ENCODE peak calls at places on chromosome 7, in six cellular contexts. N is A549, I is upper lobe of right lung, E is aorta, O is psoas muscle, K is mammary epithelial cell. Y is an unnamed sample.
A peak's percentile ranks its signal among the peaks of the same experiment; 100 is the strongest.

GRCh38 chr7:959271-959670 is 4.8 kb upstream of the ADAP1 start:
- DNase-seq in K (no peak), N (no peak), E (peak; percentile 44), I (peak; percentile 59), O (no peak), Y (peak; percentile 48)

GRCh38 chr7:31518766-31519165 is 4.9 kb downstream of the ITPRID1 start:
- DNase-seq in N (no peak), O (no peak), E (no peak), I (no peak), K (no peak), Y (no peak)

GRCh38 chr7:121605297-121605640 is 209.2 kb upstream of the FAM3C start:
- DNase-seq in I (no peak), E (no peak), O (no peak), N (no peak), K (peak; percentile 46), Y (no peak)

GRCh38 chr7:27148776-27149641 is 1.4 kb upstream of the HOXA6 start:
- DNase-seq in O (no peak), N (no peak), I (no peak), E (no peak), K (peak; percentile 46), Y (no peak)

GRCh38 chr7:141014091-141014490 is 661 bp downstream of the MRPS33 start:
- DNase-seq in N (peak; percentile 25), K (no peak), E (no peak), I (no peak), O (no peak), Y (no peak)

GRCh38 chr7:158109364-158110033 is 478.1 kb downstream of the PTPRN2 start:
- DNase-seq in I (no peak), K (no peak), O (no peak), N (no peak), E (no peak), Y (no peak)

GRCh38 chr7:101582971-101583370 is 46.1 kb downstream of the MYL10 start:
- DNase-seq in N (no peak), O (no peak), I (no peak), K (no peak), E (no peak), Y (no peak)

GRCh38 chr7:157554393-157555238 is 217.8 kb downstream of the DNAJB6 start:
- DNase-seq in K (no peak), E (no peak), N (no peak), I (peak; percentile 38), O (no peak), Y (peak; percentile 43)

GRCh38 chr7:143507094-143507518 is 29.4 kb downstream of the TAS2R41 start:
- DNase-seq in I (no peak), E (no peak), O (no peak), K (peak; percentile 60), N (no peak), Y (no peak)

GRCh38 chr7:143505845-143506244 is 28.2 kb downstream of the TAS2R41 start:
- DNase-seq in E (no peak), O (no peak), I (no peak), N (no peak), K (no peak), Y (no peak)

GRCh38 chr7:143503261-143503660 is 25.6 kb downstream of the TAS2R41 start:
- DNase-seq in O (no peak), K (no peak), N (no peak), I (no peak), E (no peak), Y (no peak)

GRCh38 chr7:143504937-143505297 is 27.2 kb downstream of the TAS2R41 start:
- DNase-seq in K (no peak), N (no peak), E (no peak), I (no peak), O (no peak), Y (no peak)

DNA sequence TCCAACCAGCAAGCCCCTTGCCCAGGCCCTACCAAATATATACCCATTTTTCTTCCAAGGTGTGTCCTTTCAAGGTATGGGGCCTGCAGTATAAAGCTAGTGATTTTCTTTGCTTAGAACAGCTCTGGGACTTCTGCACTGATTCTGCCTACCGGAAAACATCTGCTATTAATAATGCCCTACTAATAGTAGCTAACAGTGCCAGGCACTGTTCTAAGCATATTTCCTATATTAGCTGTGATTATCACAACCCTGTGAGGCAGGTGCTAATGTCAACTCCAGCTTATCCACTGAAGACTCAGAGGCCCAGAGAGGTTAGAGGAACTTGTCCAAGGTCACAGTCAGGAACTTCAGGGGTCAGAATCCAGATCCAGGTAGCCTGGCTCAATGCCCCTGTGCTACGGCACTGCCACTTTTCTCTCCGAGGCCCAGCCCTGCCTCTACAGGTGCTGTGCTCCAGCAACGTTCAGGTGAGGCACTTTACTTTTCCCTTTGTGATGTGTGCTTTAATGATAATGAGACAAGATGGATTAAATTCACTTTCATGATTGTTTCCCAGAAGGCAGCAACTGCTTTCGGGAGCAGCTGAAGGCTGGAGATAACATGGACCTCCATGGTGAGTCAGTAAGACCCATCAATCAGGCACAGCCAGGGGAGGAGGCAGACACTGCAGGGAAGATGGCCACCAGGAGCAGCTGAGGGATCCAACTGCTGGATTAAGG is 26.7 kb downstream of the TAS2R41 start:
- DNase-seq in K (no peak), N (no peak), O (no peak), E (no peak), I (no peak), Y (no peak)
- H3K27ac ChIP-seq in K (no peak overlapping the region), N (no peak overlapping the region), O (no peak overlapping the region), E (no peak overlapping the region), I (no peak overlapping the region), Y (no peak overlapping the region)

GRCh38 chr7:152897401-152897800 is 137.8 kb downstream of the ACTR3B start:
- DNase-seq in I (no peak), N (no peak), O (no peak), K (no peak), E (no peak), Y (no peak)
- H3K4me3 ChIP-seq in I (no peak overlapping the region), N (no peak overlapping the region), O (no peak overlapping the region), K (no peak overlapping the region), E (no peak overlapping the region), Y (no peak overlapping the region)

DNA sequence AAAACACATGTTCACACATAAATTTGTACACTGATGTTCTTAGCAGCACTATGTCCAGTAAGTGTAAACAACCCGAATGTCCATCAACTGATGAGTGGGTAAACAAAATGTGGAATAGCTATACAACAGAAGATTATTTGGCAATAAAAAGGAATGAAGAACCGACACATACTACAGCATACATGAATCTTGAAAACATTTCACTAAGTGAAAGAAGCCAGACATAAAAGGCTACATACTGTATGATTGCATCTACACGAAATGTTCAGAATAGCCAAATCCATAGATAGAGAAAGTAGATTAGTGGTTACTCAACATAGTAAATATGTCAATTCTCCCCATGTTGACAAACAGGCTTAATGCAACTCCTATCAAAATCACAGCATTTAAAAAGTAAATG is 17.2 kb downstream of the CEP41 start:
- DNase-seq in O (no peak), K (no peak), N (no peak), E (no peak), I (no peak), Y (no peak)
- H3K4me1 ChIP-seq in O (no peaks in the 10 kb centered on the region), K (peaks cover 16% of the 10 kb centered on the region), N (no peaks in the 10 kb centered on the region), E (no peaks in the 10 kb centered on the region), I (no peaks in the 10 kb centered on the region), Y (no peaks in the 10 kb centered on the region)

GRCh38 chr7:130286881-130287280 is 6.1 kb upstream of the CPA4 start:
- DNase-seq in I (no peak), K (peak; percentile 67), O (no peak), E (no peak), N (no peak), Y (no peak)

GRCh38 chr7:130288829-130289228 is 4.1 kb upstream of the CPA4 start:
- DNase-seq in K (no peak), I (no peak), E (no peak), N (no peak), O (no peak), Y (no peak)

GRCh38 chr7:130289478-130289877 is 3.5 kb upstream of the CPA4 start:
- DNase-seq in O (no peak), E (no peak), N (no peak), I (no peak), K (no peak), Y (no peak)

GRCh38 chr7:130290745-130291144 is 2.2 kb upstream of the CPA4 start:
- DNase-seq in I (no peak), N (no peak), K (peak; percentile 92), E (no peak), O (no peak), Y (no peak)

DNA sequence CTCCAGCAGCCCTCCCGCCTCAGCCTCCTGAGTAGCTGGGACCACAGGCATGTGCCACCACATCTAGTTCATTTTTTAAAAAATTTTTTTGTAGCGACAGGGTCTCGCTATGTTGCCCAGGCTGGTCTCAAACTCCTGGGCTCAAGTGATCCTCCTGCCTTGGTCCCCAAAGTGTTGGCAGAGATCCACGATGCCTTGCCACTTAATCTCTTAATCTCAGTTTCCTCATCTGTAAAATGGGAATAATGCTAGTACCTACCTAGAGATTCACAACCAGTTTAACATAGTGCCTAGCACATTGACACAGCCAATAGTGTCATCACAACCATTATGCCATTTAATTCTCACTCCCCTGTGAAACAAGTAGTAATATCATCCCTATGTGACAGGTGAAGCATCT is 4.8 kb upstream of the CPA4 start:
- DNase-seq in O (no peak), K (no peak), I (no peak), E (no peak), N (no peak), Y (no peak)
- H3K27ac ChIP-seq in O (no peak overlapping the region), K (no peak overlapping the region), I (no peak overlapping the region), E (no peak overlapping the region), N (no peak overlapping the region), Y (no peak overlapping the region)

GRCh38 chr7:54932818-54933543 is 85.8 kb upstream of the EGFR start:
- DNase-seq in K (peak; percentile 64), I (peak; percentile 90), E (peak; percentile 67), O (peak; percentile 67), N (peak; percentile 69), Y (peak; percentile 74)
- H3K4me3 ChIP-seq in K (peak overlapping the region; percentile 52), I (peak overlapping the region; percentile 42), E (peak overlapping the region; percentile 1), O (peak overlapping the region; percentile 64), N (peak overlapping the region; percentile 45), Y (peak overlapping the region; percentile 53)

GRCh38 chr7:6424702-6425072 is 23.1 kb downstream of the DAGLB start:
- DNase-seq in O (no peak), E (no peak), K (no peak), I (no peak), N (no peak), Y (no peak)
- H3K4me1 ChIP-seq in O (peaks cover 25% of the 10 kb centered on the region), E (no peaks in the 10 kb centered on the region), K (no peaks in the 10 kb centered on the region), I (no peaks in the 10 kb centered on the region), N (peaks cover 9% of the 10 kb centered on the region), Y (no peaks in the 10 kb centered on the region)

DNA sequence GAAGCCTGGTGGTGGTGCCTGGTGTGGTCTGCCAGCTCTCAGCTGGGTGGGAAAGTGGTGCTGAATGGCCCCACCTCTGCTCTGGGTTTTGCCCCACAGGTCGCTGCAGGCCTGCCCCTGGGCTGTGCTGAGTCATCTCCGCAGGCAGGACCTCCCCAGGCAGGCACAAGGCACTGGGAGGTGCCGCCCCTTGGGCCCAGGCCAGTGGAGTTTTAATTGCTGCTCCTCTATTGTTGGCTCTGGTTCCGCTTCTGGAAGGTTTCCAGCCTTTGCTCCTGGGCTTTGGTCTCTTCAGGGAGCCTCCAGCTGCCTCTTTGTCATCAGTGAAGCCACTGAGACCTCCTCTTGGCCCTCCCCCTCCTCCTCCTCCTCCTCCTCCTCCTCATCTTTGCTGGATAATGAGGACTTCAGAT is 180.3 kb upstream of the GRB10 start:
- DNase-seq in I (peak; percentile 81), O (peak; percentile 53), E (peak; percentile 62), N (peak; percentile 79), K (peak; percentile 70), Y (peak; percentile 72)
- H3K27ac ChIP-seq in I (no peak overlapping the region), O (no peak overlapping the region), E (no peak overlapping the region), N (peak overlapping the region; percentile 83), K (no peak overlapping the region), Y (no peak overlapping the region)

Y was measured in right cardiac atrium.